ENCODE peak calls at places on chromosomes 1 and 21, in four cellular contexts. One of them, this sample, is unnamed.
A peak's percentile ranks its signal among the peaks of the same experiment; 100 is the strongest.

GRCh38 chr1:218990019-218990418 is 183.7 kb upstream of the LYPLAL1 start:
- DNase-seq in SK-N-SH: no peak
- DNase-seq in WTC11: no peak
- DNase-seq in H1: no peak
- DNase-seq in this sample: no peak

GRCh38 chr1:211606327-211606913 is 27.5 kb upstream of the SLC30A1 start:
- DNase-seq in SK-N-SH: no peak
- DNase-seq in H1: no peak
- DNase-seq in WTC11: no peak
- DNase-seq in this sample: peak; percentile 56

GRCh38 chr1:197677313-197677712 is 98.0 kb downstream of the DENND1B start:
- DNase-seq in WTC11: no peak
- DNase-seq in SK-N-SH: no peak
- DNase-seq in H1: no peak
- DNase-seq in this sample: peak; percentile 13

GRCh38 chr1:70361727-70362413 is 7.3 kb upstream of the ANKRD13C start:
- DNase-seq in SK-N-SH: no peak
- DNase-seq in WTC11: no peak
- DNase-seq in H1: no peak
- DNase-seq in this sample: no peak

GRCh38 chr21:21898801-21899200 is 900.6 kb downstream of the NCAM2 start:
- DNase-seq in SK-N-SH: no peak
- DNase-seq in WTC11: no peak
- DNase-seq in H1: no peak
- DNase-seq in this sample: no peak

GRCh38 chr21:38477241-38477640 is 21.0 kb downstream of the ERG start:
- DNase-seq in WTC11: no peak
- DNase-seq in H1: no peak
- DNase-seq in SK-N-SH: no peak
- DNase-seq in this sample: no peak

GRCh38 chr1:65059930-65060538 is 88.0 kb upstream of the AK4 start:
- DNase-seq in SK-N-SH: peak; percentile 56
- DNase-seq in WTC11: no peak
- DNase-seq in H1: no peak
- DNase-seq in this sample: peak; percentile 36

GRCh38 chr1:37482796-37483744 is 8.7 kb downstream of the ZC3H12A start:
- DNase-seq in H1: no peak
- DNase-seq in SK-N-SH: no peak
- DNase-seq in WTC11: no peak
- DNase-seq in this sample: no peak

GRCh38 chr1:115326419-115326818 is 11.6 kb downstream of the NGF start:
- DNase-seq in SK-N-SH: no peak
- DNase-seq in WTC11: no peak
- DNase-seq in H1: no peak
- DNase-seq in this sample: no peak

GRCh38 chr1:203667616-203668015 is 41.0 kb downstream of the ATP2B4 start:
- DNase-seq in SK-N-SH: peak; percentile 68
- DNase-seq in WTC11: no peak
- DNase-seq in H1: no peak
- DNase-seq in this sample: no peak

GRCh38 chr1:66533804-66534745 is at the start of gene SGIP1:
- DNase-seq in SK-N-SH: peak; percentile 88
- DNase-seq in H1: peak; percentile 62
- DNase-seq in WTC11: peak; percentile 59
- DNase-seq in this sample: peak; percentile 63

GRCh38 chr1:217889401-217889800 is 258.3 kb downstream of the SPATA17 start:
- DNase-seq in WTC11: peak; percentile 90
- DNase-seq in H1: peak; percentile 86
- DNase-seq in SK-N-SH: no peak
- DNase-seq in this sample: no peak

GRCh38 chr1:202351725-202352124 is 3.2 kb downstream of the PPP1R12B start:
- DNase-seq in H1: no peak
- DNase-seq in WTC11: no peak
- DNase-seq in SK-N-SH: no peak
- DNase-seq in this sample: peak; percentile 31

GRCh38 chr1:202343652-202344349 is 2.1 kb upstream of the UBE2T start:
- DNase-seq in SK-N-SH: peak; percentile 37
- DNase-seq in WTC11: no peak
- DNase-seq in H1: no peak
- DNase-seq in this sample: peak; percentile 69

GRCh38 chr1:202348005-202348508 is 442 bp upstream of the PPP1R12B start:
- DNase-seq in H1: no peak
- DNase-seq in SK-N-SH: no peak
- DNase-seq in WTC11: no peak
- DNase-seq in this sample: no peak

GRCh38 chr1:202348509-202349262 is at the start of gene PPP1R12B:
- DNase-seq in SK-N-SH: peak; percentile 89
- DNase-seq in H1: peak; percentile 92
- DNase-seq in WTC11: peak; percentile 98
- DNase-seq in this sample: peak; percentile 99

GRCh38 chr1:202349263-202349928 is 897 bp downstream of the PPP1R12B start:
- DNase-seq in SK-N-SH: peak; percentile 72
- DNase-seq in WTC11: no peak
- DNase-seq in H1: no peak
- DNase-seq in this sample: peak; percentile 66
- TF ChIP-seq TEAD4 in SK-N-SH: no peak
- TF ChIP-seq TEAD4 in WTC11: no peak
- TF ChIP-seq TEAD4 in H1: no peak
- TF ChIP-seq TEAD4 in this sample: peak; percentile 3

GRCh38 chr1:113975211-113975895 is 3.9 kb upstream of the OLFML3 start:
- DNase-seq in H1: no peak
- DNase-seq in WTC11: no peak
- DNase-seq in SK-N-SH: no peak
- DNase-seq in this sample: no peak
- TF ChIP-seq TEAD4 in H1: no peak
- TF ChIP-seq TEAD4 in WTC11: no peak
- TF ChIP-seq TEAD4 in SK-N-SH: no peak
- TF ChIP-seq TEAD4 in this sample: no peak

DNA sequence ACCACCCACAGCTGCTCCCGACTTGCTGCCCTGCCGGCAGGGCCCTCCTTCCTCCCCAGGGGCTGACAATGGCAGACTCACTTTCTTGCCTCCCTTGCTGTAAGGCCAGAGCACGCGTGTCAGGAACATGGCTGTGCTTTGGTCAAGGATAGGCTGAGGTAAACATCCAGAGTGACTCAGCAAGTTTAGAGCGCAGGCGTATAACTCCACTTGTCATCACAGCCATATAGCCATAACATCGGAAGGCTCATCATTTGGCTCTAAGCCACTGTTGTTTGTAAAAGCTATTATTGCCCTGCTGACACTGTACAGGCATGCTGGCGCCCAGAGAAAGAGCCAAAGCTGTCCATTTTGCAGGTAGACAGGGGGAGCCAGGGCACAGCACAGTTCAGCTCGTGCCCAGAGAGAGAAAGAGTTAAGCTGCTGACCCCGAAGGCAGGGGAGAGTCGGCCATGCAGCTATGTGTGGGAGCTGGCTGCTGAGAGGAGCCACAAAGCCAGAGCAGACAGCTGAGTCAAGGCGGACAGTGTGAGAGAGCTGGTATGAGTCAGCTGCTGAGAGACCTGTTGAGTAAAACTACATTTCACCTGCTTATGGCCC is 60.6 kb downstream of the GNG4 start:
- DNase-seq in SK-N-SH: no peak
- DNase-seq in WTC11: no peak
- DNase-seq in H1: no peak
- DNase-seq in this sample: peak; percentile 66
- TF ChIP-seq TEAD4 in SK-N-SH: no peak
- TF ChIP-seq TEAD4 in WTC11: no peak
- TF ChIP-seq TEAD4 in H1: no peak
- TF ChIP-seq TEAD4 in this sample: no peak

GRCh38 chr1:198788561-198789064 is 149.8 kb downstream of the PTPRC start:
- DNase-seq in WTC11: peak; percentile 65
- DNase-seq in H1: peak; percentile 53
- DNase-seq in SK-N-SH: peak; percentile 1
- DNase-seq in this sample: no peak
- TF ChIP-seq TEAD4 in WTC11: no peak
- TF ChIP-seq TEAD4 in H1: no peak
- TF ChIP-seq TEAD4 in SK-N-SH: no peak
- TF ChIP-seq TEAD4 in this sample: no peak

DNA sequence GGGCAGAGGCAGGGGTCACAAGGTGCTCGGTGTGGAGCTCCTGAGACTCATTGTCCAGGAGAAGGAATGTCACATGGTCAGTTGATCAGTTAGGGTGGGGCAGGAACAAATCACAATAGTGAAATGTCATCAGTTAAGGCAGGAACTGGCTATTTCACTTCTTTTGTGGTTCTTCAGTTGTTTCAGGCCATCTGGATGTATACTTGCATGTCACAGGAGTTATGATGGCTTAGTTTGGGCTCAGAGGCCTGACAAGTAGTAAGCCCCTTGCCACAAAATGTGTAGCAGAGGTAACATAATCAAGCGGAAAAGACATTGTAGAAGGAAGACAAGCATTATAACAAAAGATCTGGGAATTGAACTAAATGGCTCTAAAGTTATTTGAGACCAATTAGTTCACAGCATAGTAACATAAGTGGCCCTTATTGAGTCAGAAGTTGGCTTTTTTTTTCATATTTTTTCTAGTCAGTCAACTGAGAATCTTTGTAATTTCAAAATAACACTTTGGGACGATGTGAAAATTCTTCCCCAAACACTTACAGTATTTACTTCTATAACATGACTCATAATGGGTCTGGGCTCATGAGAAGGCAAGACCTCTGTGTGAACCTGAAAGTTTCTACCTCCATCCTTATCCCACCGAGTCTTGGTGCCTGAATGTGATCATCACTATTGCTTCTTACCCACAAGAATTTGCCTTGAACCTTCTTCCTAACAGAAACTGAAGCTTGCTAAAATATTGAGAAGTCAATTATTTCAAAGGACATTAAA is 137.0 kb upstream of the DPT start:
- DNase-seq in H1: no peak
- DNase-seq in SK-N-SH: no peak
- DNase-seq in WTC11: no peak
- DNase-seq in this sample: no peak
- TF ChIP-seq TEAD4 in H1: no peak
- TF ChIP-seq TEAD4 in SK-N-SH: no peak
- TF ChIP-seq TEAD4 in WTC11: no peak
- TF ChIP-seq TEAD4 in this sample: no peak

GRCh38 chr1:156860113-156860638 is 489 bp upstream of the NTRK1 start:
- DNase-seq in H1: peak; percentile 85
- DNase-seq in SK-N-SH: peak; percentile 87
- DNase-seq in WTC11: peak; percentile 76
- DNase-seq in this sample: peak; percentile 80

GRCh38 chr1:156858555-156858956 is 361 bp downstream of the INSRR start:
- DNase-seq in SK-N-SH: peak; percentile 80
- DNase-seq in WTC11: no peak
- DNase-seq in H1: no peak
- DNase-seq in this sample: peak; percentile 46

GRCh38 chr1:156860639-156861423 is at the start of gene NTRK1:
- DNase-seq in H1: peak; percentile 72
- DNase-seq in WTC11: peak; percentile 67
- DNase-seq in SK-N-SH: peak; percentile 95
- DNase-seq in this sample: peak; percentile 88

GRCh38 chr1:156858959-156859522 is at the start of gene INSRR:
- DNase-seq in H1: peak; percentile 68
- DNase-seq in WTC11: no peak
- DNase-seq in SK-N-SH: peak; percentile 73
- DNase-seq in this sample: peak; percentile 76

GRCh38 chr1:156859523-156860112 is 701 bp upstream of the INSRR start:
- DNase-seq in WTC11: no peak
- DNase-seq in SK-N-SH: peak; percentile 61
- DNase-seq in H1: peak; percentile 70
- DNase-seq in this sample: no peak
- TF ChIP-seq TEAD4 in WTC11: no peak
- TF ChIP-seq TEAD4 in SK-N-SH: no peak
- TF ChIP-seq TEAD4 in H1: no peak
- TF ChIP-seq TEAD4 in this sample: no peak

GRCh38 chr1:44571712-44572571 is 102.3 kb downstream of the TMEM53 start:
- DNase-seq in H1: no peak
- DNase-seq in SK-N-SH: peak; percentile 45
- DNase-seq in WTC11: no peak
- DNase-seq in this sample: peak; percentile 61
- TF ChIP-seq TEAD4 in H1: no peak
- TF ChIP-seq TEAD4 in SK-N-SH: no peak
- TF ChIP-seq TEAD4 in WTC11: no peak
- TF ChIP-seq TEAD4 in this sample: no peak

GRCh38 chr1:5743435-5744095 is 248.7 kb downstream of the NPHP4 start:
- DNase-seq in SK-N-SH: no peak
- DNase-seq in WTC11: no peak
- DNase-seq in H1: peak; percentile 33
- DNase-seq in this sample: no peak
- TF ChIP-seq TEAD4 in SK-N-SH: no peak
- TF ChIP-seq TEAD4 in WTC11: no peak
- TF ChIP-seq TEAD4 in H1: no peak
- TF ChIP-seq TEAD4 in this sample: no peak

This sample was measured in K562.